ENCODE peak calls at places on chromosomes 1 and 21, in ten cellular contexts. J is heart right ventricle; K is AG04450; V is CD4-positive, CD25-positive, alpha-beta regulatory T cell; X is brain microvascular endothelial cell; Q is breast epithelium; L is left lung; R is esophagus muscularis mucosa; Y is OCI-LY7; A is psoas muscle. U is an unnamed sample.
A peak's percentile ranks its signal among the peaks of the same experiment; 100 is the strongest.

GRCh38 chr1:118209648-118210047 is 24.6 kb upstream of the SPAG17 start:
- DNase-seq in J (no peak), K (no peak), V (no peak), X (no peak), Q (no peak), L (no peak), R (no peak), Y (no peak), A (no peak), U (no peak)

GRCh38 chr1:6410248-6410893 is 9.3 kb downstream of the HES2 start:
- DNase-seq in J (no peak), K (no peak), V (no peak), X (no peak), Q (no peak), L (no peak), R (no peak), Y (no peak), A (no peak), U (no peak)

GRCh38 chr1:150578278-150579109 is 916 bp downstream of the MCL1 start:
- DNase-seq in J (peak; percentile 88), K (peak; percentile 72), V (peak; percentile 42), X (peak; percentile 82), Q (no peak), L (no peak), R (no peak), Y (peak; percentile 51), A (peak; percentile 66), U (no peak)

GRCh38 chr1:84693009-84693408 is 2.7 kb upstream of the SSX2IP start:
- DNase-seq in J (no peak), K (no peak), V (no peak), X (no peak), Q (no peak), L (no peak), R (no peak), Y (peak; percentile 26), A (no peak), U (no peak)

GRCh38 chr1:243851129-243851756 is 1.2 kb upstream of the AKT3 start:
- DNase-seq in J (peak; percentile 27), K (no peak), V (no peak), X (no peak), Q (no peak), L (no peak), R (no peak), Y (no peak), A (no peak), U (peak; percentile 28)

GRCh38 chr1:51071291-51071690 is 30.7 kb upstream of the C1orf185 start:
- DNase-seq in J (no peak), K (no peak), V (no peak), X (no peak), Q (no peak), L (no peak), R (no peak), Y (no peak), A (no peak), U (no peak)

GRCh38 chr1:1080951-1081310 is 6.8 kb upstream of the RNF223 start:
- DNase-seq in J (peak; percentile 4), K (no peak), V (no peak), X (no peak), Q (peak; percentile 48), L (peak; percentile 46), R (no peak), Y (no peak), A (no peak), U (no peak)

GRCh38 chr1:40153073-40153770 is 8.0 kb upstream of the RLF start:
- DNase-seq in J (peak; percentile 22), K (peak; percentile 23), V (peak; percentile 19), X (peak; percentile 46), Q (no peak), L (no peak), R (no peak), Y (peak; percentile 79), A (no peak), U (no peak)

GRCh38 chr1:101781437-101781836 is 215.3 kb downstream of the OLFM3 start:
- DNase-seq in J (no peak), K (no peak), V (no peak), X (no peak), Q (no peak), L (no peak), R (no peak), Y (no peak), A (no peak), U (peak; percentile 9)

GRCh38 chr1:56031011-56031410 is 548.4 kb downstream of the PLPP3 start:
- DNase-seq in J (no peak), K (no peak), V (no peak), X (no peak), Q (no peak), L (no peak), R (no peak), Y (no peak), A (no peak), U (no peak)

GRCh38 chr1:179813626-179814351 is 63.8 kb downstream of the TOR1AIP2 start:
- DNase-seq in J (no peak), K (no peak), V (no peak), X (no peak), Q (no peak), L (no peak), R (no peak), Y (no peak), A (no peak), U (no peak)

GRCh38 chr1:168295715-168296114 is 15.0 kb downstream of the TBX19 start:
- DNase-seq in J (no peak), K (no peak), V (no peak), X (no peak), Q (no peak), L (no peak), R (no peak), Y (no peak), A (no peak), U (no peak)

GRCh38 chr21:27369234-27369633 is 402.3 kb upstream of the ADAMTS5 start:
- DNase-seq in J (no peak), K (no peak), V (no peak), X (no peak), Q (no peak), L (no peak), R (no peak), Y (no peak), A (no peak), U (no peak)

GRCh38 chr1:156149374-156150106 is 3.8 kb upstream of the SEMA4A start:
- DNase-seq in J (no peak), K (no peak), V (peak; percentile 29), X (no peak), Q (no peak), L (no peak), R (no peak), Y (peak; percentile 91), A (no peak), U (peak; percentile 73)

DNA sequence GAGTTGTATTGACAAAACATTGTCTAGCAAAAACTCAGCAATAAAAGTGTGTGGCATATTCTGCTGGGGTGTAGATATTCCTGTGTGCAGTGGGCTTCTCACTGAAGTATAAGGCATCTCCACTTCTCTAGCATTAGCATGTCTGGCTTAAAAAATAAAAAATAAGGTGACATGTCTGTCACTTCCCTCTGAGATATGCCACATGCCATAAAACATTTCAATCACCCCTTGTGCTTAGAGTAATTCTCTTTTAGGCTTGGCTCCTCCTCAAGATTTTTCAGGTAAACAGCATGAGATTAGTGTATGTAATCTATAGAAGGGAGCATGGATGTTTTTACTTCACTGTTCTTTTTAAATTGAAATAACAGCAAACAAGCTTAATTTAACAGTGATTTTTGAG is 194.4 kb upstream of the SNX7 start:
- DNase-seq in J (no peak), K (no peak), V (no peak), X (no peak), Q (no peak), L (no peak), R (no peak), Y (no peak), A (no peak), U (no peak)
- H3K27ac ChIP-seq in J (no peak overlapping the region), K (no peak overlapping the region), V (no peak overlapping the region), X (no peak overlapping the region), Q (no peak overlapping the region), L (no peak overlapping the region), R (no peak overlapping the region), Y (no peak overlapping the region), A (no peak overlapping the region), U (no peak overlapping the region)

DNA sequence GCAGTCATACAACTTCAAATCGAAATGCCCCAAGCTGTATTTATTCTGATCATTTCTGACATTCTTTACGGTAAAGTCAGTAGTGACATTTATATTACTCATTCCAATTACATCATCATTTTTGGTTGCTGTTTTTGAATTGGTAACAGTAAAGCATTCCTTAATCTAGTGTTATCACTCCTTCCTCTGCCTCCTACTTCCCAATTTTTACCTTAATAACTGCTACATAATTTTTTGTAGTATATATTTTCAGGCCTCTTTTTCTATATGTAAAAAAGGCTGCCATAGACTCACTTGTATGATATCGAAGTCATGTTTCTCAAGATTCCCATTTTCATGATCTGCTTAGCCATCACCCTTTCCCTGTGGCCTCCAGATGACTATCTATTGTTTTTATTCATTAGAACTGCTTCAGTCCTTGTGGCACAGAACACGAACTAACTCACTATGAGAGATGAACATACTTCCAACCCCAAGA is 167.2 kb downstream of the RUNX1 start:
- DNase-seq in J (no peak), K (peak; percentile 67), V (no peak), X (no peak), Q (no peak), L (no peak), R (peak; percentile 39), Y (no peak), A (no peak), U (no peak)
- H3K4me3 ChIP-seq in J (peak overlapping the region; percentile 13), K (peak overlapping the region; percentile 92), V (peak overlapping the region; percentile 85), X (peak overlapping the region; percentile 91), Q (no peak overlapping the region), L (peak overlapping the region; percentile 58), R (no peak overlapping the region), Y (no peak overlapping the region), A (peak overlapping the region; percentile 87), U (no peak overlapping the region)

DNA sequence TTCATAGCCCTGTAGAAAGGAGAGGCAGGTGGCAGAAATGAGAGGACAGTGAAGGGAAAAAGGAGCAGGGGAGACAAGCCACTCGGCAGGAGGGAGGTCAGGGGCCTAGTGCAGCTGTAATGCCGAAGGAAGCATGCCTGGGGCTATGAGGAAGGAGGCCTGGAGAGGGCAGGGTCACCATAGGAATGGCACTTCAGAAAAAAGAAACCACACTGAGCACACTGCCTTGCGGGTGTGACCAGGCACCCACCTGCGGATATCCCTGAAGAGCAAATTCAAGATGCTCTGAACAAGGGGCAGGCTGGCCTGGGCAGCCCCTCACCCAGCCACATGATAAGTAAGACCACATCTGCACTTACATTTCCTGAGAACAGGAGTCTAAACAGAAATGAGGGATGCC is 104.7 kb downstream of the JAK1 start:
- DNase-seq in J (peak; percentile 22), K (no peak), V (no peak), X (no peak), Q (no peak), L (no peak), R (no peak), Y (peak; percentile 48), A (no peak), U (no peak)
- H3K27ac ChIP-seq in J (no peak overlapping the region), K (no peak overlapping the region), V (no peak overlapping the region), X (no peak overlapping the region), Q (no peak overlapping the region), L (no peak overlapping the region), R (no peak overlapping the region), Y (peak overlapping the region; percentile 25), A (no peak overlapping the region), U (no peak overlapping the region)

DNA sequence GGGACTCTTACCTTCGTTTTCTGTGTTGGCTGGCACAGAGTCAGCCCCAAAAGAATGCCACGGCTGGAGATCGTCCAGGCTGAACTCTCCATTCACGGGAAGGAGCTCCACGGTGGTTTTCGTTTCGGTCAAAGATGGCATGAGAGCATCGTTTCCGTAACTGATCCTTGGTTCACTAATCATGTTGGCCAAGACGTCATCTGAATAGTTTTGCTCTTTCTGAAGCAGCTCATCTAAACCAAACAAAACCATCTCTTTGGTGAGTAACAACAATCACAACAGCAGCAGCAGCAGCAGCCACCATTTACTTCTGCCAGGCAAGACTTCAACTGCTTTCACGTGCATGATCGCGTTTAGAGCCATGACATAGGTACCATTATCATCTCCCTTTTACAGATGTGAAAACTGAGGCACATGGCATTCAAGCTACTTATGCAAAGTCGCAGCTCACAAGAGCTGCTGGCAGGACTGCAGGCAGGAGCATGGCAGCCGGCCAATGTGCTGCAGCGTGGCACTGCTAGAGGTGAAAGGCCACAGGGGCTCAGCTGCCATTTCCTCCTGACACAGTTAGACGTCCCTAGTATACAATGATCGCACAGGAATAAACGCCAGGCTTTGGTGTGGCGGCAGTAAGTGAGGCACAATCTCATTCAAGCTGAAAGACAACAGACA is 177.1 kb downstream of the GABPA start:
- DNase-seq in J (no peak), K (no peak), V (no peak), X (no peak), Q (no peak), L (no peak), R (no peak), Y (no peak), A (no peak), U (peak; percentile 58)
- H3K4me3 ChIP-seq in J (no peak overlapping the region), K (no peak overlapping the region), V (no peak overlapping the region), X (no peak overlapping the region), Q (no peak overlapping the region), L (no peak overlapping the region), R (no peak overlapping the region), Y (no peak overlapping the region), A (no peak overlapping the region), U (peak overlapping the region; percentile 42)